ENCODE peak calls at places on chromosomes 6 and 20, in seven cellular contexts. U is choroid plexus epithelial cell; Q is AG10803; N is fibroblast of mammary gland; D is ovary; C is astrocyte of the spinal cord; H is CD4-positive, alpha-beta memory T cell. J is an unnamed sample.

GRCh38 chr6:39610229-39610628 is 115.0 kb downstream of the KIF6 start:
- DNase-seq in C (peak; percentile 35), U (peak; percentile 28), H (no peak), N (peak; percentile 7), D (no peak), Q (peak; percentile 64), J (no peak)

GRCh38 chr20:53411129-53411528 is 182.5 kb downstream of the ZNF217 start:
- DNase-seq in N (no peak), D (no peak), U (no peak), Q (no peak), C (no peak), H (no peak), J (no peak)

GRCh38 chr6:148443798-148444560 is 101.3 kb downstream of the SASH1 start:
- DNase-seq in N (no peak), H (no peak), Q (no peak), C (peak; percentile 53), U (no peak), D (no peak), J (no peak)

GRCh38 chr20:14928083-14928482 is 590.7 kb upstream of the FLRT3 start:
- DNase-seq in D (no peak), C (no peak), N (no peak), H (no peak), Q (no peak), U (peak; percentile 37), J (no peak)

GRCh38 chr20:46552460-46553420 is 2.3 kb upstream of the OCSTAMP start:
- DNase-seq in N (no peak), C (no peak), U (no peak), D (no peak), Q (no peak), H (no peak), J (peak; percentile 82)

GRCh38 chr6:134619789-134620188 is 301.9 kb upstream of the SGK1 start:
- DNase-seq in N (peak; percentile 88), H (no peak), C (peak; percentile 91), U (peak; percentile 91), Q (peak; percentile 82), D (no peak), J (no peak)

GRCh38 chr6:28353981-28354676 is 4.4 kb downstream of the ZKSCAN3 start:
- DNase-seq in H (no peak), N (peak; percentile 84), Q (peak; percentile 27), C (peak; percentile 24), D (peak; percentile 80), U (peak; percentile 23), J (no peak)

GRCh38 chr6:161132384-161132783 is 140.8 kb downstream of the MAP3K4 start:
- DNase-seq in Q (no peak), N (no peak), D (no peak), H (no peak), C (no peak), U (no peak), J (no peak)

GRCh38 chr20:37362231-37362792 is 16.4 kb downstream of the SRC start:
- DNase-seq in Q (no peak), N (no peak), C (no peak), D (no peak), U (no peak), H (no peak), J (no peak)

GRCh38 chr20:3047486-3048419 is 1.9 kb downstream of the MRPS26 start:
- DNase-seq in D (no peak), Q (no peak), H (no peak), U (no peak), N (no peak), C (no peak), J (no peak)

GRCh38 chr6:111356551-111356950 is 126.5 kb downstream of the REV3L start:
- DNase-seq in D (no peak), H (no peak), C (no peak), U (no peak), Q (no peak), N (no peak), J (no peak)

GRCh38 chr6:117188627-117189201 is 76.6 kb upstream of the VGLL2 start:
- DNase-seq in D (no peak), C (no peak), U (peak; percentile 12), Q (no peak), N (no peak), H (no peak), J (no peak)

GRCh38 chr6:52009736-52010135 is 77.7 kb downstream of the PKHD1 start:
- DNase-seq in Q (no peak), N (no peak), C (no peak), U (no peak), D (no peak), H (no peak), J (no peak)

GRCh38 chr20:6765469-6766058 is 1.9 kb upstream of the BMP2 start:
- DNase-seq in Q (peak; percentile 71), D (no peak), U (peak; percentile 83), H (no peak), C (peak; percentile 84), N (peak; percentile 70), J (peak; percentile 46)

GRCh38 chr20:24206995-24207394 is 218.4 kb upstream of the GGTLC1 start:
- DNase-seq in D (no peak), Q (no peak), H (no peak), U (peak; percentile 30), C (no peak), N (no peak), J (no peak)

GRCh38 chr6:153525998-153526397 is 394.9 kb upstream of the RGS17 start:
- DNase-seq in H (no peak), Q (no peak), D (no peak), N (no peak), U (no peak), C (no peak), J (no peak)

GRCh38 chr20:62959101-62959971 is 6.8 kb downstream of the SLC17A9 start:
- DNase-seq in D (no peak), U (no peak), C (no peak), H (no peak), N (no peak), Q (no peak), J (no peak)

GRCh38 chr6:92114091-92114490 is 1305.3 kb downstream of the EPHA7 start:
- DNase-seq in Q (no peak), H (no peak), U (no peak), C (no peak), N (no peak), D (no peak), J (no peak)

GRCh38 chr20:38880952-38881735 is 45.1 kb upstream of the FAM83D start:
- DNase-seq in U (no peak), Q (no peak), N (no peak), D (no peak), C (no peak), H (no peak), J (no peak)

GRCh38 chr6:24492475-24492874 is 2.3 kb upstream of the ALDH5A1 start:
- DNase-seq in N (no peak), U (peak; percentile 45), Q (peak; percentile 11), H (no peak), C (no peak), D (no peak), J (peak; percentile 44)

GRCh38 chr6:11609324-11610071 is 71.9 kb downstream of the TMEM170B start:
- DNase-seq in Q (peak; percentile 98), D (peak; percentile 28), N (peak; percentile 38), U (peak; percentile 76), H (no peak), C (peak; percentile 96), J (no peak)

GRCh38 chr6:11526156-11526505 is 11.4 kb upstream of the TMEM170B start:
- DNase-seq in C (no peak), U (no peak), H (no peak), D (no peak), Q (no peak), N (no peak), J (no peak)

GRCh38 chr6:129709909-129710721 is at the start of gene ARHGAP18:
- DNase-seq in H (peak; percentile 67), C (peak; percentile 94), U (peak; percentile 96), N (peak; percentile 91), D (peak; percentile 82), Q (peak; percentile 91), J (no peak)

GRCh38 chr6:129708496-129709216 is 1.3 kb downstream of the ARHGAP18 start:
- DNase-seq in U (no peak), Q (no peak), H (no peak), C (no peak), N (no peak), D (no peak), J (no peak)

GRCh38 chr6:129709451-129709908 is 497 bp downstream of the ARHGAP18 start:
- DNase-seq in C (peak; percentile 58), Q (peak; percentile 84), N (peak; percentile 55), U (peak; percentile 80), H (no peak), D (peak; percentile 42), J (no peak)

GRCh38 chr6:129713806-129714338 is 3.9 kb upstream of the ARHGAP18 start:
- DNase-seq in C (no peak), U (no peak), H (no peak), N (no peak), Q (no peak), D (no peak), J (no peak)

DNA sequence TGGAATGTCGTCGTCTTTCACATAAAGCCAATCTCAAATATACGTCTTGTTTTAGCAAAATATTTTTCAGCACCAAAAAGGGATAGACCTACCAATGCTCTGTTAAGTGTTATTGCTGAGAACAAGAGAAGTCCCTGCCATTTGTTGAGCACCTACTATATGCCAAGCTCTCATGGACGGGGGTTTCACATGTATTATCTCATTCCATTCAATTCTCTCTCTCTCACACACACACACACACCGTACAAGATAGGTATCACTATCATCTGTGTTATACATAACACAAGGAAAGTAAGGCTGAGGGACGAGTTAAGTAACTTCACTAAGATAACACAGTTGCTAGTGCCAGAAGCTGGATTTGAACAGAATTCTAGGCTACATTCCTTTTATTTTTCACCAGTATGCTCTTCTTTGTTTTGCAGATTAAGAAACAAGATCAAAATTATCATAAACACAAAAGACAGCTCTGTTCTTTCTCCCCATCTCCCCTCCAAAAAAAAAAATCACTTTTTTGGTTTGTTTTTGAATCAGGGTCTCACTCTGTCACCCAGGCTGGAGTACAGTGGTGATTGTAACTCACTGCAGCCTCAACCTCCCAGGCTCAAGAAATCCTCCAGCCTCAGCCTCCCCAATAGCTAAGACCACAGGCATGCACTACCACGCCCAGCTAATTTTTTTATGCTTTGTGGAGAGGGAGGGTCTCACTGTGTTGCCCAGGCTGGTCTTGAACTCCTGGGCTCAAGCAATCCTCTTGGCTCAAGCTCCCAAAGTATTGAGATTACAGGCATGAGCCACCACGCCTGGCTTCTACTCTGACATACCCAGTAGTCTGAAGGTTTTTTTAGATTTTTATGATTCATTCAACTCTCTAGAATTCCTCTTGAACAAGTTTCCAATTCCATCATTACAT is 1.0 kb upstream of the ARHGAP18 start:
- DNase-seq in U (no peak), H (no peak), D (no peak), N (no peak), Q (no peak), C (no peak), J (no peak)
- H3K4me3 ChIP-seq in U (peak overlapping the region; percentile 72), H (no peak overlapping the region), D (peak overlapping the region; percentile 39), N (peak overlapping the region; percentile 83), Q (peak overlapping the region; percentile 78), C (peak overlapping the region; percentile 78), J (no peak overlapping the region)

GRCh38 chr6:168442646-168443045 is 1.7 kb downstream of the SMOC2 start:
- DNase-seq in U (no peak), H (no peak), N (no peak), C (no peak), D (no peak), Q (no peak), J (no peak)
- H3K4me3 ChIP-seq in U (no peak overlapping the region), H (no peak overlapping the region), N (no peak overlapping the region), C (no peak overlapping the region), D (peak overlapping the region; percentile 69), Q (no peak overlapping the region), J (no peak overlapping the region)

GRCh38 chr6:142927904-142928303 is 17.1 kb downstream of the HIVEP2 start:
- DNase-seq in C (peak; percentile 29), H (peak; percentile 51), D (no peak), N (no peak), U (peak; percentile 58), Q (no peak), J (no peak)
- H3K4me3 ChIP-seq in C (no peak overlapping the region), H (peak overlapping the region; percentile 86), D (no peak overlapping the region), N (no peak overlapping the region), U (peak overlapping the region; percentile 76), Q (no peak overlapping the region), J (peak overlapping the region; percentile 81)

GRCh38 chr6:45442716-45443115 is 65.0 kb upstream of the SUPT3H start:
- DNase-seq in U (no peak), Q (no peak), C (no peak), N (no peak), D (no peak), H (no peak), J (no peak)
- H3K4me3 ChIP-seq in U (no peak overlapping the region), Q (no peak overlapping the region), C (no peak overlapping the region), N (no peak overlapping the region), D (no peak overlapping the region), H (no peak overlapping the region), J (no peak overlapping the region)

J was measured in Jurkat, Clone E6-1.